ENCODE peak calls at places on chromosomes 13 and 19, in four cellular contexts. C is WTC11, V is GM12865, W is mesothelial cell of epicardium. P is an unnamed sample.

GRCh38 chr13:42396501-42396900 is 124.5 kb downstream of the AKAP11 start:
- DNase-seq in C (no peak), V (peak), W (no peak), P (no peak)

GRCh38 chr19:14072535-14073231 is at the start of gene MISP3:
- DNase-seq in C (no peak), V (peak), W (no peak), P (no peak)

GRCh38 chr19:18007605-18007938 is 398 bp upstream of the ARRDC2 start:
- DNase-seq in C (no peak), V (no peak), W (no peak), P (no peak)

GRCh38 chr19:12703056-12703455 is 6.6 kb upstream of the FBXW9 start:
- DNase-seq in C (peak), V (peak), W (no peak), P (no peak)

GRCh38 chr19:48656840-48657474 is 11.0 kb upstream of the CA11 start:
- DNase-seq in C (no peak), V (no peak), W (no peak), P (no peak)

GRCh38 chr13:51562011-51562671 is 22.1 kb upstream of the WDFY2 start:
- DNase-seq in C (no peak), V (peak), W (no peak), P (no peak)

GRCh38 chr13:73054712-73055111 is 4.1 kb upstream of the KLF5 start:
- DNase-seq in C (no peak), V (no peak), W (no peak), P (no peak)

GRCh38 chr13:41596190-41596589 is 138.8 kb downstream of the RGCC start:
- DNase-seq in C (no peak), V (no peak), W (no peak), P (no peak)

GRCh38 chr13:33571618-33572017 is 246.3 kb upstream of the RFC3 start:
- DNase-seq in C (no peak), V (peak), W (no peak), P (no peak)

GRCh38 chr19:50797429-50798115 is 7.4 kb downstream of the ACP4 start:
- DNase-seq in C (no peak), V (no peak), W (no peak), P (no peak)

GRCh38 chr19:53581871-53582279 is 43.9 kb downstream of the ZNF331 start:
- DNase-seq in C (peak), V (no peak), W (no peak), P (no peak)

GRCh38 chr13:21010621-21011020 is 50.8 kb downstream of the LATS2 start:
- DNase-seq in C (no peak), V (peak), W (no peak), P (no peak)

GRCh38 chr19:38742296-38742695 is 2.0 kb downstream of the CAPN12 start:
- DNase-seq in C (no peak), V (no peak), W (no peak), P (no peak)

GRCh38 chr19:39160889-39161672 is 35.5 kb downstream of the PAK4 start:
- DNase-seq in C (no peak), V (no peak), W (no peak), P (no peak)

GRCh38 chr13:23510544-23510916 is 59.7 kb upstream of the TNFRSF19 start:
- DNase-seq in C (no peak), V (no peak), W (no peak), P (no peak)

GRCh38 chr19:10899171-10899653 is 27.9 kb downstream of the CARM1 start:
- DNase-seq in C (no peak), V (no peak), W (no peak), P (no peak)

GRCh38 chr13:111422352-111422751 is 101.9 kb downstream of the TEX29 start:
- DNase-seq in C (no peak), V (no peak), W (no peak), P (no peak)

GRCh38 chr13:99072941-99073340 is 95.1 kb upstream of the DOCK9 start:
- DNase-seq in C (no peak), V (no peak), W (no peak), P (no peak)

GRCh38 chr13:63628310-63628709 is 2212.7 kb upstream of the PCDH20 start:
- DNase-seq in C (no peak), V (peak), W (no peak), P (no peak)

GRCh38 chr13:21297914-21298831 is 121.7 kb downstream of the MRPL57 start:
- DNase-seq in C (peak), V (peak), W (peak), P (peak)

GRCh38 chr19:39296906-39297305 is 699 bp downstream of the IFNL1 start:
- DNase-seq in C (no peak), V (no peak), W (no peak), P (no peak)

GRCh38 chr13:49308977-49309408 is 61.3 kb downstream of the CDADC1 start:
- DNase-seq in C (no peak), V (no peak), W (no peak), P (no peak)

GRCh38 chr19:16022681-16023557 is 53.4 kb upstream of the TPM4 start:
- DNase-seq in C (no peak), V (no peak), W (no peak), P (no peak)

GRCh38 chr13:67048084-67048792 is 181.9 kb downstream of the PCDH9 start:
- DNase-seq in C (no peak), V (peak), W (no peak), P (no peak)

GRCh38 chr13:110557082-110557481 is 4.4 kb downstream of the RAB20 start:
- DNase-seq in C (no peak), V (no peak), W (no peak), P (no peak)

GRCh38 chr13:20489185-20489820 is 36.4 kb downstream of the CRYL1 start:
- DNase-seq in C (no peak), V (no peak), W (no peak), P (no peak)

GRCh38 chr13:79874396-79875360 is 393.7 kb downstream of the NDFIP2 start:
- DNase-seq in C (no peak), V (no peak), W (no peak), P (no peak)

GRCh38 chr19:34149873-34150272 is 22.4 kb upstream of the LSM14A start:
- DNase-seq in C (no peak), V (no peak), W (no peak), P (no peak)

GRCh38 chr19:1210227-1210538 is 4.6 kb downstream of the STK11 start:
- DNase-seq in C (no peak), V (no peak), W (no peak), P (no peak)

GRCh38 chr13:96898212-96898611 is 96.1 kb downstream of the OXGR1 start:
- DNase-seq in C (no peak), V (no peak), W (no peak), P (no peak)

GRCh38 chr19:55554302-55554701 is 9.0 kb upstream of the SBK3 start:
- DNase-seq in C (no peak), V (no peak), W (no peak), P (no peak)

GRCh38 chr19:16386619-16387240 is 62.1 kb downstream of the KLF2 start:
- DNase-seq in C (peak), V (peak), W (no peak), P (no peak)

GRCh38 chr19:2775556-2776430 is 7.3 kb downstream of the SGTA start:
- DNase-seq in C (no peak), V (no peak), W (no peak), P (no peak)

GRCh38 chr19:2982983-2983350 is 5.6 kb downstream of the TLE6 start:
- DNase-seq in C (no peak), V (no peak), W (no peak), P (peak)

GRCh38 chr19:50893047-50893737 is 18.0 kb downstream of the KLK4 start:
- DNase-seq in C (peak), V (peak), W (no peak), P (no peak)

GRCh38 chr13:99384468-99384867 is 77.3 kb upstream of the GPR183 start:
- DNase-seq in C (no peak), V (no peak), W (no peak), P (peak)

GRCh38 chr13:113209336-113209879 is at the start of gene CUL4A:
- DNase-seq in C (peak), V (peak), W (peak), P (peak)

GRCh38 chr13:113209880-113210421 is 538 bp downstream of the CUL4A start:
- DNase-seq in C (peak), V (peak), W (peak), P (peak)

GRCh38 chr13:113207890-113208423 is 512 bp downstream of the PCID2 start:
- DNase-seq in C (peak), V (peak), W (no peak), P (peak)

GRCh38 chr13:113210834-113211233 is 1.4 kb downstream of the CUL4A start:
- DNase-seq in C (no peak), V (no peak), W (no peak), P (peak)

GRCh38 chr13:113208424-113209335 is at the start of gene PCID2:
- DNase-seq in C (peak), V (peak), W (peak), P (peak)
- TF ChIP-seq CTCF in C (no peak), V (no peak), W (no peak), P (no peak)

GRCh38 chr13:105846923-105847322 is 688.5 kb downstream of the EFNB2 start:
- DNase-seq in C (no peak), V (no peak), W (no peak), P (no peak)

GRCh38 chr13:105848494-105848893 is 687.0 kb downstream of the EFNB2 start:
- DNase-seq in C (no peak), V (no peak), W (no peak), P (no peak)

GRCh38 chr13:105847532-105848295 is 687.7 kb downstream of the EFNB2 start:
- DNase-seq in C (no peak), V (no peak), W (no peak), P (no peak)
- TF ChIP-seq CTCF in C (no peak), V (no peak), W (no peak), P (no peak)

GRCh38 chr13:24540236-24541126 is 27.9 kb upstream of the PARP4 start:
- DNase-seq in C (peak), V (no peak), W (no peak), P (no peak)
- TF ChIP-seq CTCF in C (peak), V (no peak), W (no peak), P (peak)

GRCh38 chr13:46632171-46632570 is 79.2 kb downstream of the LRCH1 start:
- DNase-seq in C (no peak), V (no peak), W (no peak), P (no peak)

GRCh38 chr13:46630419-46631183 is 77.6 kb downstream of the LRCH1 start:
- DNase-seq in C (no peak), V (no peak), W (no peak), P (no peak)

GRCh38 chr13:46631184-46631542 is 78.2 kb downstream of the LRCH1 start:
- DNase-seq in C (no peak), V (no peak), W (no peak), P (no peak)

GRCh38 chr13:46628622-46629365 is 75.8 kb downstream of the LRCH1 start:
- DNase-seq in C (no peak), V (no peak), W (no peak), P (no peak)

DNA sequence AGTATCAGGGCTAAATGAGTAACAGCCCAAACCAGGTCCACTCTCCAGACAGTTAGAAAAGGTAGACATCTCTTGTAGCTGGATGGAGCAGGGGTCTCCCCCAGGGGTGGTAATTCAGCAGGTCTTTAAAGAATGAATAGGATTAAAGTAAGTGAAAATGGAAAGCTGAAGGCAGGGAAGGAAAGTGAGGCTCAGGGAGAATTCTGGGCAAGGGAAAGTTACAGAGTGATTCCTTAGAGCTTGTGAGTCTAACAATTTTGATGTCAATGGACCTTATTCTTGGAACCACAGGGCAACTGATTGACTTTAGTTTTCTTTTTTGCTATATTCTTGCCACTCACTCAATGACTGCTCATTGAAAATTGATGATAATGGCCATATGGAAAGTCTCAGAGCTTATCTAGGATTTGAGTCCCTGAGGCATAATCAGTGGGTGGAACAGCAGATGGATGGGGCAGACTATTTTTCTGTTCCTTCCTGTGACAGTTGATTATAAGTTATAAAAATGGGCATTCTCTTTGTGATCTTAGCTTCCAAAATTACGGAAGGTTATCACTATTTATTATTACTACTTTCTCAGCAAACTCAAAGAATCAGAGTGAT is 76.9 kb downstream of the LRCH1 start:
- DNase-seq in C (no peak), V (no peak), W (no peak), P (no peak)
- TF ChIP-seq CTCF in C (no peak), V (no peak), W (no peak), P (no peak)

GRCh38 chr19:4279530-4280422 is 710 bp downstream of the SHD start:
- DNase-seq in C (no peak), V (no peak), W (no peak), P (no peak)
- TF ChIP-seq CTCF in C (no peak), V (no peak), W (no peak), P (no peak)